ENCODE peak calls at places on chromosomes 7 and 10, in six cellular contexts. Y is astrocyte, C is K562, G is neural progenitor cell, T is fibroblast of lung, A is hepatocyte. I is an unnamed sample.

GRCh38 chr10:65898055-65898454 is 1027.8 kb upstream of the LRRTM3 start:
- DNase-seq in Y (no peak), T (no peak), A (no peak), G (no peak), C (no peak), I (no peak)

GRCh38 chr7:82443044-82443800 is at the start of gene CACNA2D1:
- DNase-seq in C (peak), Y (no peak), G (peak), T (peak), A (peak), I (peak)

GRCh38 chr7:27143022-27143949 is at the start of gene HOXA5:
- DNase-seq in G (peak), Y (peak), T (peak), A (no peak), C (no peak), I (peak)

GRCh38 chr7:97226541-97226940 is 109.0 kb downstream of the SDHAF3 start:
- DNase-seq in G (no peak), T (no peak), A (no peak), Y (no peak), C (no peak), I (no peak)

GRCh38 chr7:39228946-39229345 is 251.2 kb downstream of the POU6F2 start:
- DNase-seq in A (no peak), C (no peak), Y (peak), T (peak), G (peak), I (peak)

GRCh38 chr10:59678884-59679301 is 30.8 kb downstream of the SLC16A9 start:
- DNase-seq in Y (peak), G (no peak), A (peak), T (peak), C (no peak), I (no peak)

GRCh38 chr10:87864497-87865059 is 1.2 kb downstream of the PTEN start:
- DNase-seq in T (no peak), G (peak), C (peak), A (no peak), Y (no peak), I (no peak)

GRCh38 chr10:58266826-58267712 is 625 bp downstream of the IPMK start:
- DNase-seq in G (peak), T (peak), C (peak), Y (peak), A (peak), I (peak)

GRCh38 chr10:112517381-112517976 is 70.5 kb downstream of the VTI1A start:
- DNase-seq in C (no peak), G (no peak), A (no peak), Y (peak), T (peak), I (no peak)

GRCh38 chr7:139720705-139721231 is 57.0 kb downstream of the HIPK2 start:
- DNase-seq in T (no peak), C (no peak), G (no peak), Y (no peak), A (no peak), I (no peak)

GRCh38 chr10:129773359-129773990 is 190.6 kb downstream of the EBF3 start:
- DNase-seq in A (no peak), G (no peak), C (peak), T (no peak), Y (no peak), I (no peak)

GRCh38 chr7:45869426-45869825 is 3.5 kb downstream of the CCDC201 start:
- DNase-seq in C (no peak), Y (peak), G (no peak), T (peak), A (no peak), I (no peak)

GRCh38 chr7:24825931-24826661 is 68.8 kb upstream of the GSDME start:
- DNase-seq in G (no peak), T (peak), C (peak), A (peak), Y (peak), I (peak)

GRCh38 chr7:131284702-131285419 is 42.8 kb upstream of the MKLN1 start:
- DNase-seq in A (peak), T (peak), C (no peak), Y (peak), G (peak), I (no peak)

GRCh38 chr10:80509403-80510161 is 28.1 kb upstream of the SH2D4B start:
- DNase-seq in A (no peak), G (no peak), C (no peak), Y (peak), T (peak), I (no peak)

GRCh38 chr7:36487756-36488336 is 98.2 kb downstream of the ANLN start:
- DNase-seq in Y (peak), A (peak), G (peak), C (no peak), T (peak), I (peak)

GRCh38 chr10:36366843-36367242 is 724.7 kb upstream of the FZD8 start:
- DNase-seq in G (no peak), T (peak), Y (peak), C (no peak), A (no peak), I (no peak)

GRCh38 chr7:44411306-44411705 is 79.2 kb downstream of the NUDCD3 start:
- DNase-seq in T (no peak), G (no peak), C (no peak), Y (no peak), A (no peak), I (no peak)

GRCh38 chr7:137475966-137476365 is 132.4 kb upstream of the PTN start:
- DNase-seq in C (no peak), Y (peak), T (peak), G (no peak), A (no peak), I (no peak)

GRCh38 chr7:138235207-138235606 is 158.9 kb downstream of the AKR1D1 start:
- DNase-seq in G (no peak), T (no peak), Y (no peak), C (no peak), A (no peak), I (no peak)

GRCh38 chr7:130910949-130911944 is 177.2 kb upstream of the KLF14 start:
- DNase-seq in C (peak), Y (peak), T (peak), G (no peak), A (no peak), I (peak)

GRCh38 chr7:39240864-39241263 is 263.2 kb downstream of the POU6F2 start:
- DNase-seq in G (no peak), Y (no peak), T (no peak), A (no peak), C (no peak), I (no peak)

GRCh38 chr10:113158183-113158582 is 208.1 kb downstream of the TCF7L2 start:
- DNase-seq in A (no peak), C (peak), T (peak), Y (no peak), G (no peak), I (peak)

GRCh38 chr10:119665901-119666708 is 14.9 kb downstream of the BAG3 start:
- DNase-seq in T (no peak), Y (no peak), C (no peak), G (no peak), A (no peak), I (no peak)

GRCh38 chr7:80467069-80467468 is 44.8 kb downstream of the GNAT3 start:
- DNase-seq in Y (peak), C (no peak), T (peak), A (no peak), G (no peak), I (no peak)

GRCh38 chr7:108643136-108643535 is 73.5 kb downstream of the DNAJB9 start:
- DNase-seq in A (no peak), G (no peak), Y (no peak), C (no peak), T (no peak), I (no peak)

GRCh38 chr10:2477154-2477553 is 590.2 kb upstream of the PFKP start:
- DNase-seq in G (peak), A (no peak), C (no peak), T (no peak), Y (no peak), I (peak)

GRCh38 chr10:7697304-7697822 is 5.8 kb upstream of the ITIH2 start:
- DNase-seq in G (no peak), Y (no peak), A (no peak), T (no peak), C (no peak), I (no peak)

GRCh38 chr7:143362126-143362961 is at the start of gene FAM131B:
- DNase-seq in A (no peak), C (peak), Y (no peak), G (peak), T (no peak), I (peak)

GRCh38 chr7:143361552-143362125 is 874 bp downstream of the FAM131B start:
- DNase-seq in A (no peak), Y (no peak), G (peak), C (peak), T (no peak), I (peak)

GRCh38 chr7:143360788-143361551 is 1.5 kb downstream of the FAM131B start:
- DNase-seq in Y (no peak), A (no peak), C (peak), T (no peak), G (peak), I (peak)

GRCh38 chr7:143359769-143360168 is 2.7 kb downstream of the FAM131B start:
- DNase-seq in Y (no peak), A (no peak), T (no peak), G (no peak), C (no peak), I (no peak)

DNA sequence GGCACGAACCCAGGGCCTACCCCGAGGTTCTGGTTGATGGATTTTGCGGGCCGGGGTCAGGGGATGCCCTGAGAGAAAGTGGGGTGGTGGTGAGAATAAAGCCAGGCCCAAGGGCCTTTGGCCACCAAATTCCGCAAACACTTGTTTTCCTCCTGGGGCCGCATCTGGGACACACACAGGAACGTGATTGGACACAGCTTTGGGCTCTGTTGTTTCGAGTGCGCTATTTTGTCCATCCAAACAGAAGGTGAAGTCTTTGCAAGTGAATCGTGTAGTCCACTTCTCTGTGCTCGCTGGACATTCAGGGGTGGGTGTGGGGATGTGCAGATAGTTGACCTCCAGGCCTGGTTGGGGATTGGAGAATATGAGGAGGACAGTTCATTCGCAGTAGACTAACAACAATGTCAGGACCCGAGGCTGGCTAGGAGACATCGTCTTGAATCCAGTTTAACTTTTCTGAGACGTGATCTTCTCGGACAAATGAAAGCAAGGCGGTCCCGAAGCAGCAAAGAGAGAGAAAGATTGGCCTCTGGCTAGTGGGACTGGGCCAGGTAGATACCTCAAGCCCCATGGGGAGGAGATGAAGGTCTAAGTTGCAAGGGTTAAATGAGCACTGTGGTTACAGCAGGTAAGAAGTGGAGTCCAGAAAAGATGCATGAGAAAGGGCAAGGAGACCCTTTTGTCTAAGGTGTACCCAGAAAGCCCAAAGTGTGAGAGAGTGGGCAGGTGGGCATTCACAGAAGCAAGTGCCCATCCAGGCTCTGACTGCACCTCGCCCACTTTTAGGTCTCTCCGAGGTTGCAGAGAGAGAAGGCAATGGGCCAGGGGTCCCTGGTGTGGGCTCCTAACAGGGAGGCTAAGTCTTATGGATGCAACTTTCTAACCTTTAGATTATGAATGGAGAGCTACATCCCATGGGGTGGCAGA is 761 bp upstream of the FAM131B start:
- DNase-seq in C (no peak), A (no peak), Y (no peak), G (no peak), T (no peak), I (no peak)
- TF ChIP-seq EZH2 in C (peak), A (peak), Y (peak), G (no peak), T (peak), I (no peak)

GRCh38 chr10:123143825-123144168 is 4.1 kb upstream of the HMX2 start:
- DNase-seq in C (no peak), Y (no peak), G (no peak), A (no peak), T (no peak), I (no peak)

GRCh38 chr10:123146892-123147634 is 873 bp upstream of the HMX2 start:
- DNase-seq in C (no peak), G (no peak), A (no peak), T (no peak), Y (no peak), I (no peak)

GRCh38 chr10:123146013-123146891 is 1.7 kb upstream of the HMX2 start:
- DNase-seq in A (no peak), Y (no peak), C (no peak), T (no peak), G (peak), I (peak)

GRCh38 chr10:123144697-123145541 is 3.0 kb upstream of the HMX2 start:
- DNase-seq in A (no peak), G (peak), T (no peak), Y (no peak), C (peak), I (peak)

DNA sequence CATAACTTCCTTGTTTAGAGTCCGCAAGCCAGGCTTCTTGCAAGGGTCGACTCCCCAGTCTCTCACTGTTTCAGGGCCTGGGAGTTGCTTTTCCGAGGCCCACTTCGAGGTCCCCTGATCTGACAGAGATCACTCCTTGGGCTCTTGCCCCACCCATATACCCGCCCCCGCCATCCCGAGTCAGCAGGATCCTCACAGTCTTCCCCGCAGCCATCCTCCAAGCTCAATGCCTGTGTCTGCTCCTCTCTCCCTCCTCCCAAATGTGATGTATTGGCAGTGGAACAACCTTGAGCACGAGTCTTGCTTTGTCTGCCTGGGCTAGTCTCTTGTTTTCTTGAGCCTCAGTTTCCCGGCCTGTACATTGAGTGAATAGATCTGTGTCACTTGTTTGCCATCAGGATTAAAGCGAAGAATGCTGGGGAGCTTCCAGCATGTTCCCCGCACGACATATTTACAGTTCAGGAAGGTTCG is 2.4 kb upstream of the HMX2 start:
- DNase-seq in T (no peak), A (no peak), Y (no peak), G (no peak), C (no peak), I (peak)
- H3K27ac ChIP-seq in T (no peak), A (no peak), Y (no peak), G (no peak), C (no peak), I (no peak)

DNA sequence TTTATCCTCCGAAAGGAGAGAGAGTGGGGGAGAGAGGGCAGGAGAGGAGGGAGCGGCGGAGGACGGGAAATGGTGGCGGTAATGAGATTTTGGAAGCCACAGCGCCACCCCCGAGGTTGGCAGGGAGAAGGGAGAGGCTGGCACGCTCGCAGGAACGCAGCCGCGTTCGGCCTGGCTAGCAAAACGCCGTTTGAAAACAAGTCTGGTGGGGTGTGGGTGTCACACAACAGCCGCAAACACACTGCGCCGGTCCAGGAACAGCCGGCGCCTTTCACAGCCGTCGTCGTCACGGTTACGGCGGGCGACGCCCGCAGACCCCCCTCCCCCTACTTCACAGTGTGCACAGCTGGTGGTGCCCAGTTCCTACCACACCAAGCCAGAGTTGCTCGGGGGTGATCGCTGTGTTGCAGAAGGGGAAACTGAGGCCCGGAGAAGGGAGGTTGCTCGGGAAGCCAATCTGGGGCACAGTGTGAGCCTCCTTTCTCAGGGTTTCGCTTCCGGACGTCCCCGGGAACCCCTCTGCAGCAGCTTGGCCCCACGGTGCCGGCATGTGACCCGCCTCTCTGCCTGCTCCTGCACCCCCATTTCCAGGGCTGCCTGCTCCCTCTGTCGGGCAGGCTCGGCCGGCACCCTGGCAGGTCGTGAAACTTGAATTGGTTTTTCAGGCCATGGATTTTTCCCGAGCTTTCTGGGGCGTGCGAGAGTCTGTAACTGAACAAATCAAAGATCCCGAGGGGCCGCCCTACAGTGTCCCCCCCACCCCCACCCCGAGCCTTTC is 57.8 kb downstream of the UNCX start:
- DNase-seq in T (peak), Y (no peak), A (peak), C (no peak), G (peak), I (peak)
- TF ChIP-seq EZH2 in T (peak), Y (peak), A (no peak), C (no peak), G (peak), I (no peak)

GRCh38 chr7:150898475-150899011 is 46.2 kb downstream of the AOC1 start:
- DNase-seq in G (peak), Y (peak), A (peak), T (peak), C (peak), I (peak)

GRCh38 chr7:150902078-150903033 is 50.0 kb downstream of the AOC1 start:
- DNase-seq in C (peak), G (no peak), A (peak), T (no peak), Y (no peak), I (no peak)

GRCh38 chr7:150897502-150898474 is 45.5 kb downstream of the AOC1 start:
- DNase-seq in A (no peak), G (no peak), C (peak), T (no peak), Y (no peak), I (no peak)

GRCh38 chr7:150901160-150902035 is 49.1 kb downstream of the AOC1 start:
- DNase-seq in G (no peak), A (peak), T (no peak), Y (no peak), C (no peak), I (peak)

DNA sequence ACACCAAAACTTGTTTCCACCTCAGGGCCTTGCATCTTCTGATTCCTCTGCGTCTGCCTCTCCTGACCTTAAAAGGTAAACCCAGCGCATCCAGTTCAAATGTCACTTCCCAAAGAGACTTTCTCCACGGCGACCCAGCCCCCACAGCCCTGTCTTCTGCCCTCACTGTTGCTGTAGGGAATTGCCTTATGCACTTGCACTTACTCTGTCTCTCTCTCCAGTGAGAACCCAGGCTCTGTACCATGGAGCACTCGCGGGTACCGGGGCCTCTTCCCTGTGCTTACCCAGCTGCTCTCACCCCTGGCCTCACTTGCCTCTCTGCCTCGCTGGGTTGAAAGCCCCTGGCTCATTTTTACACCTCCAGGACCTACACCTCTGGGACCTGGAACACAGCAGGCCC is 48.4 kb downstream of the AOC1 start:
- DNase-seq in A (no peak), G (no peak), T (no peak), Y (no peak), C (no peak), I (no peak)
- H3K27ac ChIP-seq in A (peak), G (no peak), T (no peak), Y (no peak), C (no peak), I (no peak)

GRCh38 chr10:63697956-63698814 is 177.0 kb downstream of the REEP3 start:
- DNase-seq in G (no peak), Y (no peak), A (no peak), T (no peak), C (no peak), I (no peak)
- TF ChIP-seq EZH2 in G (no peak), Y (no peak), A (no peak), T (no peak), C (no peak), I (no peak)

GRCh38 chr10:122172311-122173008 is 98.6 kb upstream of the BTBD16 start:
- DNase-seq in A (peak), T (no peak), G (peak), Y (no peak), C (no peak), I (peak)
- H3K27ac ChIP-seq in A (peak), T (no peak), G (peak), Y (no peak), C (no peak), I (peak)